ENCODE peak calls at places on chromosomes 13 and 19, in nine cellular contexts. P is heart left ventricle, K is pancreas, J is lower lobe of right lung, R is AG04450, C is prostate gland, O is breast epithelium, G is neural progenitor cell, A is choroid plexus epithelial cell. Z is an unnamed sample.

GRCh38 chr13:76286178-76286577 is 600.0 kb downstream of the KCTD12 start:
- DNase-seq in K (no peak), C (no peak), A (peak), O (no peak), R (peak), J (no peak), G (no peak), P (no peak), Z (peak)

GRCh38 chr19:54521022-54521859 is 18.6 kb downstream of the LAIR2 start:
- DNase-seq in G (no peak), O (no peak), C (no peak), K (no peak), A (no peak), R (no peak), J (no peak), P (no peak), Z (no peak)

GRCh38 chr13:75870397-75870801 is 234.3 kb downstream of the LMO7 start:
- DNase-seq in R (no peak), J (no peak), A (peak), C (no peak), G (peak), P (no peak), K (no peak), O (no peak), Z (peak)

GRCh38 chr19:35257113-35257461 is 8.3 kb downstream of the LSR start:
- DNase-seq in C (no peak), K (peak), R (no peak), J (no peak), O (no peak), P (no peak), G (no peak), A (no peak), Z (no peak)

GRCh38 chr13:51816604-51817254 is 12.8 kb upstream of the DHRS12 start:
- DNase-seq in C (no peak), G (no peak), K (no peak), J (no peak), A (no peak), O (no peak), R (no peak), P (no peak), Z (no peak)

GRCh38 chr13:112078879-112079526 is 12.1 kb downstream of the SOX1 start:
- DNase-seq in O (no peak), P (no peak), R (no peak), J (no peak), C (no peak), K (no peak), G (peak), A (no peak), Z (no peak)

GRCh38 chr13:47903836-47904235 is 97.2 kb downstream of the SUCLA2 start:
- DNase-seq in G (no peak), P (no peak), R (no peak), K (no peak), A (peak), C (no peak), O (no peak), J (no peak), Z (peak)

GRCh38 chr13:26538363-26539317 is 18.8 kb upstream of the WASF3 start:
- DNase-seq in A (peak), P (no peak), G (no peak), R (no peak), O (no peak), C (peak), K (no peak), J (no peak), Z (peak)

GRCh38 chr19:57887195-57887941 is 1.5 kb downstream of the ZNF814 start:
- DNase-seq in R (no peak), A (peak), J (no peak), P (no peak), G (peak), C (no peak), K (no peak), O (no peak), Z (peak)

GRCh38 chr19:40716031-40716654 is 543 bp downstream of the COQ8B start:
- DNase-seq in G (no peak), R (peak), C (peak), P (no peak), A (peak), K (peak), J (no peak), O (peak), Z (no peak)

GRCh38 chr19:32165176-32165575 is 180.2 kb upstream of the ZNF507 start:
- DNase-seq in J (no peak), A (no peak), O (no peak), C (no peak), G (no peak), R (no peak), K (no peak), P (no peak), Z (no peak)

GRCh38 chr13:81326913-81327312 is 986.0 kb upstream of the SPRY2 start:
- DNase-seq in O (no peak), A (no peak), K (no peak), G (no peak), J (no peak), P (no peak), C (no peak), R (no peak), Z (no peak)

GRCh38 chr13:59444210-59444857 is 719.4 kb downstream of the DIAPH3 start:
- DNase-seq in O (no peak), A (no peak), P (no peak), K (no peak), C (no peak), R (no peak), J (no peak), G (no peak), Z (no peak)

DNA sequence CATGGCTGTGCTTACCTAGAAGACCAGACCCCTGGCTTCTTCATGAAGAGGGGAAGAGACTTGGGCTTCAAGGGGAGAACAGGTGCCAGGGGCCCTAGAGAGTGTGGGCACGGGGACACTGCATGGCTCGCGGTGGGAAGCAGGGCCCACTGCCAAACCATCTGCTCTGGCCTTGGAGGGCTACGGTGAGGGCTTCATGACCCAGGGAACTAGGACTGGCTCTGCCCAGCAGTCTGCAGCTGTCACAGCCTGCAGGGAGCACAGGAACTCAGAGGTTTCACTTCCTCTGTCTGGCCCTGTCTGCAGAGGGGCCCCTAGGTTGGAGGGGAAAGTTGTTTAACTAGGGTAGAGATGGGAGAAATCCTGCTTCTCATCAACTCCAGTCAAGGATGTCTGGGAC is 4.3 kb downstream of the ERCC1 start:
- DNase-seq in O (no peak), A (no peak), J (no peak), P (no peak), R (no peak), K (no peak), G (no peak), C (no peak), Z (no peak)
- H3K4me3 ChIP-seq in O (no peak), A (no peak), J (no peak), P (no peak), R (no peak), K (no peak), G (no peak), C (no peak), Z (no peak)

DNA sequence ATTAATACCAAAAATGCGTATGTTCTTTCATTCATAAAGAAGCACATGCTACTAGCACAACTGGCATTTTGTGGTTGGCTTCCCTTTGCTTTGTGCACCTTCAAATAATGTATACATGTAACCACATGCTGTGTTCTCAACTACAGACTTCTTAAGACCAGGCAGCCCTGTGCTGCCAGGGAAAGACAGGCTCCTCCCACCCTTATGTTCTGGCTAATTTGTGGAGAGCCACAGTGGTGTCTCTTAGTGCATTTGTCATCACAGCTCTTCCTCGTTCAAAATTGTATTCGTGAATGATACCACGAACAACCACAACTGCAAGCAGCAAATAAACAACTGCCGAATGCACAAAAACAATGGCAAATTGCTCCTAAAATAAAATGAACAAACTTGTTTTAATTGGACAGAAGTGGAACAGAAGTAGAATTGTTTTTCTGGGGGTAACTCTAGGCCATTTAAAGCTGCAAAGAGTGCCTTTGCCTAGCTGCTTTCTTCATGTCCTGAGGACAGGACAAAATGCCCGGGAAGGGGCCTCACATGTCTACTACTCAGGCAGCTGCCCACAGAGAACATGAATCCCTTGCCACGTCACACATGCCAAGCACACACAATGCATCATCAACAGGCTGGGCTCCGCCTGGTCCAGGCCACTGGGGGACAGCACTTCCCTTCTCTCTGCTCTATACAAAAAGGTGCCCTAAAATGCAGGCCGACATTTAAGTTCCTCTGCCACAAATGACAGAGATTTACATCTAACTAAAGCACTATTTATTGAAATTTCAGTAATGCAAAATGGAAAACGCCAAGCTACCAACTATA is 21.7 kb downstream of the IRS2 start:
- DNase-seq in O (no peak), A (no peak), C (no peak), P (no peak), G (peak), K (no peak), R (no peak), J (no peak), Z (no peak)
- TF ChIP-seq CTCF in O (no peak), A (peak), C (no peak), P (no peak), G (peak), K (no peak), R (no peak), J (peak), Z (no peak)

GRCh38 chr13:94713556-94714182 is 1.3 kb upstream of the SOX21 start:
- DNase-seq in G (no peak), K (peak), P (no peak), A (no peak), O (no peak), R (no peak), J (no peak), C (no peak), Z (no peak)
- H3K4me3 ChIP-seq in G (peak), K (no peak), P (no peak), A (no peak), O (peak), R (no peak), J (peak), C (peak), Z (no peak)

DNA sequence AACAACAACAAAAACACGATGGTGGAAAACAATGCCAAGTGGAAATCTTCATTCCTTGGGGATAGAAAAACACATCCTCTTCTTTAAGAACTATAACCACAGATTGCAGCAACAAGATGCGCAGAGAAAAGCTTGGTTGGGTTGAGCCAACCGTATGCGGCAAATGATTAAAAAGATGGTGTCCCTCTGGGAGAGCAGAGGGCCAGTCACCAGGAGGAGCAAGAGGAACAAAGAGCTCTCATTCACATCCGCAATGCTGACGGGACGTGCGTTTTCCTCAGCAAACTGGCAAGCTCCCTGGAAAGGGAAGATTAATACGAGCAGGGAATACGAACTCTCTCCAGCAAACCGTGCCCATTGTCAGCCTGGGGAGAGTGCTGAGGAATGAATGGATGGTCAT is 141.6 kb downstream of the KATNAL1 start:
- DNase-seq in A (peak), R (no peak), G (peak), C (no peak), J (no peak), P (no peak), O (no peak), K (no peak), Z (peak)
- TF ChIP-seq CTCF in A (peak), R (no peak), G (no peak), C (no peak), J (no peak), P (no peak), O (no peak), K (no peak), Z (peak)

GRCh38 chr19:47447470-47448359 is 24.0 kb downstream of the SLC8A2 start:
- DNase-seq in O (no peak), G (peak), R (no peak), A (no peak), J (peak), K (peak), C (no peak), P (no peak), Z (peak)
- H3K4me3 ChIP-seq in O (peak), G (peak), R (no peak), A (no peak), J (no peak), K (no peak), C (no peak), P (peak), Z (no peak)